ENCODE peak calls at places on chromosomes 7 and 10, in four cellular contexts. Z is CD4-positive, alpha-beta memory T cell; J is PC-3; K is HepG2. N is an unnamed sample. For H3K27me3 and H3K4me1, the result is how much of the 10 kb centered on the place peaks cover.

GRCh38 chr10:22436526-22436892 is 91.2 kb downstream of the SPAG6 start:
- DNase-seq in Z (no peak), J (no peak), K (no peak), N (no peak)

GRCh38 chr7:158238616-158239289 is 348.9 kb downstream of the PTPRN2 start:
- DNase-seq in Z (no peak), J (no peak), K (no peak), N (no peak)

GRCh38 chr7:142263598-142264380 is 5.9 kb upstream of the PRSS58 start:
- DNase-seq in Z (no peak), J (peak), K (no peak), N (no peak)

GRCh38 chr7:75727881-75728592 is 10.7 kb downstream of the HIP1 start:
- DNase-seq in Z (peak), J (peak), K (peak), N (no peak)

GRCh38 chr10:3418901-3419300 is 246.3 kb upstream of the PITRM1 start:
- DNase-seq in Z (no peak), J (no peak), K (no peak), N (no peak)

GRCh38 chr10:59387951-59388431 is 25.6 kb upstream of the FAM13C start:
- DNase-seq in Z (no peak), J (peak), K (no peak), N (no peak)

GRCh38 chr10:113616244-113617074 is 47.4 kb downstream of the NRAP start:
- DNase-seq in Z (no peak), J (peak), K (peak), N (peak)

GRCh38 chr10:131574707-131575430 is 263.3 kb upstream of the TCERG1L start:
- DNase-seq in Z (no peak), J (no peak), K (no peak), N (no peak)

GRCh38 chr7:48251766-48252165 is 80.5 kb downstream of the ABCA13 start:
- DNase-seq in Z (no peak), J (peak), K (no peak), N (no peak)

GRCh38 chr10:4651404-4652037 is 174.5 kb upstream of the AKR1E2 start:
- DNase-seq in Z (no peak), J (peak), K (no peak), N (no peak)

GRCh38 chr10:132306341-132306685 is 1.4 kb downstream of the STK32C start:
- DNase-seq in Z (no peak), J (no peak), K (no peak), N (no peak)

GRCh38 chr10:116132716-116133420 is 140.1 kb downstream of the GFRA1 start:
- DNase-seq in Z (no peak), J (no peak), K (no peak), N (no peak)
- H3K4me3 ChIP-seq in Z (no peak), J (no peak), K (no peak), N (no peak)

GRCh38 chr7:45567713-45568112 is 6.5 kb upstream of the ADCY1 start:
- DNase-seq in Z (no peak), J (no peak), K (no peak), N (no peak)
- H3K27me3 ChIP-seq in Z (under half), J (under half), K (under half), N (under half)

DNA sequence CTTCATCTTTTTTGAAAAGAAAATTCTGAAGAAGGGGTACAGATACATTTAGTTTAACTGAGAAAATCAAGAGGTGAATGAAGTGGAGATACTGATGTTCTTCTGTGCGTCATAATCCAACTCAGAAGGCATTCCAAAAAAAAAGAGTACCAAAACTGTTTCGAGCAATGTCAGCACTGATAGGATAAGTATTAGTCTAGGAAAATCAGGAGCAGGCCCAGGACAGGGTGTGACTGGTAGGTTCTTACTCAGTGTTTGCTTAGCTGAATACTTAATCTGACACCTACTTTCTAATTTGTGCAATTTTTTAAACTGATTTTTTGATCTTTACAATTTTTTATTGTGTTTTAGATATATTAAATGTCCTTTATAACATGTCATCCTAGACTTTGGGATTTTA is 4.3 kb downstream of the BZW2 start:
- DNase-seq in Z (no peak), J (no peak), K (no peak), N (no peak)
- H3K4me1 ChIP-seq in Z (under half), J (under half), K (half or more), N (under half)

GRCh38 chr7:129169171-129169643 is 19.2 kb upstream of the SMO start:
- DNase-seq in Z (peak), J (no peak), K (no peak), N (no peak)
- H3K4me3 ChIP-seq in Z (no peak), J (no peak), K (no peak), N (no peak)

GRCh38 chr10:100817268-100817839 is 72.0 kb downstream of the PAX2 start:
- DNase-seq in Z (no peak), J (no peak), K (no peak), N (no peak)
- H3K27me3 ChIP-seq in Z (under half), J (half or more), K (under half), N (under half)

DNA sequence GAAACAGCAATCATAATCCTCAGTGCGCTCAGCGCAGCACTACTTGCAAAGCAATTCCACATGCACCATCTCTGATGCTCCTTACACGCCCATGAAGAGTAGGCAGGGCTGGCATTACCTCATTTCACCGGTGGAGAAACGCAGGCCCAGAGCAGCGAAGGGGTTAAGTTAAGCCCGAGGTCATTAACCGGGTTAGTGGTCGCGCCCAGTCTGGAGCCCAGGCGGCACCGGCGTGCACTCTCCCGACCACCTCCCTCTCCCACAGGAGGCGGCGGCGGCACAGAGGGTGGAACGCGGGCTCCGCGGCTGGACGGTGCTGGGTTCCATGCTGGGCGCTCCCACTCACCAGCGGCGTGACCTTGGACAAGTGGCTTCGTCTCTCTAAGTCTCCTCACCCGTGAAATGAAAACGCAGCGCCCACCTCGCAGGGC is 503 bp downstream of the FASTK start:
- DNase-seq in Z (no peak), J (no peak), K (no peak), N (no peak)
- H3K4me1 ChIP-seq in Z (under half), J (under half), K (under half), N (under half)

DNA sequence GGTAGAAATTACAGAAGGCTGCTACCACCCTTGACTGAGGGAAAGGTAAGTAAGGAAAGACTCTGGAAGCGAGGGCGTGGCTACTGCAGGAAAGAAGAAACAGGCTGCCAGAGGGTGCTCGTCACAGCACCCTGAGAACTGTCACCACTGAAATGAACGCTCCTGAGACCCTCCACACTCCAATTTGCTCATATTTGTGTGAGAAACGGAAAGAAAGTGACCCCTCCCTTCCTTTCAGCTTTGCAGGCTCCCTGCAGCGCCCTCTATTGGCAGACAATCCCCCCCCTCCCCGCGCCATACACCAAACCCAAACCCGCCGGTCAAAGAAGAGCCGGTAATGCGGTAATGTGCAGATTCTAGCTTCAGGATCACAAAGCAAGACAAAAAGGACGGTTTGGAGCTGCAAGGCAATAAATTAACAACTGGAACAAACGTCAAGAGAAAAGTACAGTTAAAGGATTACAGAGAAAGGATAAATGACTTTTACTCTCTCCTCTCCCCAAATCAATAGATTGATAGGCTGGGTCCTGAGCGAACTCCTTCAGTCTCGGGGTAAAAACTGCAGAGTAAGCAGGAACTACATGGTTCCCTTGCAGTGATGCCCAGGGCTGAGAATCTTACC is 47.7 kb downstream of the STEAP1B start:
- DNase-seq in Z (no peak), J (peak), K (peak), N (peak)
- H3K4me3 ChIP-seq in Z (no peak), J (peak), K (peak), N (no peak)

GRCh38 chr10:101226506-101226887 is 2.8 kb downstream of the LBX1 start:
- DNase-seq in Z (no peak), J (no peak), K (no peak), N (no peak)
- H3K27me3 ChIP-seq in Z (half or more), J (half or more), K (under half), N (under half)

GRCh38 chr7:22487978-22488642 is 11.9 kb downstream of the STEAP1B start:
- DNase-seq in Z (no peak), J (no peak), K (no peak), N (no peak)

GRCh38 chr7:22485189-22485588 is 14.8 kb downstream of the STEAP1B start:
- DNase-seq in Z (no peak), J (peak), K (no peak), N (no peak)

GRCh38 chr7:22482476-22482875 is 17.5 kb downstream of the STEAP1B start:
- DNase-seq in Z (no peak), J (no peak), K (no peak), N (no peak)

GRCh38 chr7:22488643-22489462 is 11.1 kb downstream of the STEAP1B start:
- DNase-seq in Z (peak), J (peak), K (peak), N (peak)

GRCh38 chr7:22486597-22486996 is 13.4 kb downstream of the STEAP1B start:
- DNase-seq in Z (no peak), J (no peak), K (no peak), N (no peak)
- H3K4me1 ChIP-seq in Z (under half), J (under half), K (under half), N (under half)

DNA sequence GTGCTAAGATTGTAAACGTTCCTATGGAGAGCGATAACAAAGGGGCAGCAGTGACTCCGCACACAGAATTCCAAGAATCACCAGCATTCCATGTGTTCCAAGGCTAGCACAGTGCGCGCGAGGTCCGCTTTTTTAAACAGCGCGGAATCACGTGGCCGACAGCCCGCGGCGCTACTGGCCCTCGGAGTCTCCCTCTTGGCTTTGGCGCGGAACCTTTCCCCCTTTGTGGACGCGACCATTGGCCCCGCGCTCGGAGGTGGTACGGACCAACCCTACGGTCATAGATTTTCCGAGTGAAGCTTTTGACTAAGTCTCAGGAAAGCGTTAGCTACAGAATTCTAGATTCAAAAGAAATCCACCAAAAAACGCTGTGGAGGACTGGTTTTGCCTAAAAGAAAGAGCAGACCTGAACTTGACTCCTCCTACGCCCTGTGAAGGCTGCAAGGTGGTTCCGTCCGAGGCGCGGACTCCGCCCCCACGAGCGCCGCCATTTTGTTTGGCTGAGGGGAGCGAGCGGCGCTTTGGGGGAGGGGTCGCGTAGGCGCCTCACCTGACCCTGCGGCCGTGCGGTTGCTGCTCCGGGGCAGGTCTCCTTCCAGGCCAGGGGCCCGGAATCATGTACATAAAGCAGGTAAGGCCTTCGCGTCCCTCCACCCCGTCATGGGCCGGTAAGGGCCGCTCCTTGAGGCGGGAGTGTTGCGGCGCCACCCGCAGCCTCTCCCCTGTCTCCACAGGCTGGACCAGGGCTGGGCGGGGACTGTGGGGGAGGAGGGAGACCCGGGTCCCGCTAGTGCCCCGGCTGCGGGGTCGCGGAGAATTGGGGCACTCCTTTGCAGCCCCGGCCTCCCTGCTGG is at the start of gene SMC3:
- DNase-seq in Z (peak), J (peak), K (peak), N (peak)
- H3K4me3 ChIP-seq in Z (peak), J (peak), K (peak), N (peak)

N was measured in HAP-1.